ENCODE peak calls at places on chromosome 11, in nine cellular contexts. X, W, N, M, G, P, O, J and I are unnamed samples.

GRCh38 chr11:130553306-130553705 is 104.9 kb downstream of the ADAMTS15 start:
- DNase-seq in X (no peak), W (no peak), N (no peak), M (no peak), G (no peak), P (no peak), O (no peak), J (no peak), I (no peak)

GRCh38 chr11:75802913-75803820 is 11.8 kb upstream of the UVRAG start:
- DNase-seq in X (peak; percentile 49), W (peak; percentile 53), N (peak; percentile 47), M (peak; percentile 74), G (peak; percentile 77), P (peak; percentile 69), O (peak; percentile 34), J (peak; percentile 84), I (peak; percentile 65)

GRCh38 chr11:62666259-62666926 is 1.3 kb downstream of the CSKMT start:
- DNase-seq in X (no peak), W (no peak), N (no peak), M (peak; percentile 62), G (no peak), P (no peak), O (no peak), J (no peak), I (no peak)

GRCh38 chr11:121367434-121367833 is 74.9 kb downstream of the SC5D start:
- DNase-seq in X (no peak), W (peak; percentile 4), N (no peak), M (no peak), G (peak; percentile 12), P (no peak), O (no peak), J (no peak), I (no peak)

GRCh38 chr11:10657308-10658271 is 36.0 kb downstream of the IRAG1 start:
- DNase-seq in X (no peak), W (no peak), N (no peak), M (no peak), G (no peak), P (no peak), O (no peak), J (no peak), I (no peak)

GRCh38 chr11:26613759-26614158 is 41.7 kb upstream of the MUC15 start:
- DNase-seq in X (no peak), W (no peak), N (no peak), M (no peak), G (no peak), P (no peak), O (no peak), J (no peak), I (no peak)

GRCh38 chr11:11728371-11728770 is 106.6 kb upstream of the GALNT18 start:
- DNase-seq in X (no peak), W (no peak), N (no peak), M (no peak), G (no peak), P (no peak), O (no peak), J (no peak), I (no peak)

GRCh38 chr11:34266090-34266912 is 91.5 kb downstream of the ABTB2 start:
- DNase-seq in X (no peak), W (no peak), N (no peak), M (no peak), G (no peak), P (peak; percentile 60), O (no peak), J (peak; percentile 19), I (no peak)